ENCODE peak calls at places on chromosomes 4 and X, in seven cellular contexts. O, C, J, X, E, M and Z are unnamed samples.

GRCh38 chr4:2135083-2135482 is 76.0 kb downstream of the NAT8L start:
- DNase-seq in O (no peak), C (no peak), J (no peak), X (peak; percentile 9), E (no peak), M (no peak), Z (no peak)

GRCh38 chrX:47573334-47574095 is 8.7 kb upstream of the TIMP1 start:
- DNase-seq in O (no peak), C (no peak), J (no peak), X (no peak), E (peak; percentile 56), M (no peak), Z (no peak)

GRCh38 chr4:169142390-169142789 is 128.4 kb downstream of the SH3RF1 start:
- DNase-seq in O (no peak), C (no peak), J (no peak), X (no peak), E (no peak), M (no peak), Z (no peak)

GRCh38 chr4:17722361-17722710 is 59.1 kb downstream of the FAM184B start:
- DNase-seq in O (no peak), C (no peak), J (no peak), X (peak; percentile 22), E (no peak), M (no peak), Z (no peak)

GRCh38 chr4:8310306-8310705 is 40.8 kb downstream of the HTRA3 start:
- DNase-seq in O (no peak), C (peak; percentile 33), J (no peak), X (no peak), E (peak; percentile 26), M (no peak), Z (no peak)

GRCh38 chr4:90958256-90958895 is 831.2 kb downstream of the CCSER1 start:
- DNase-seq in O (no peak), C (no peak), J (no peak), X (no peak), E (no peak), M (no peak), Z (no peak)

GRCh38 chr4:87286970-87287369 is 35.7 kb downstream of the HSD17B13 start:
- DNase-seq in O (no peak), C (no peak), J (no peak), X (no peak), E (no peak), M (no peak), Z (no peak)

GRCh38 chr4:7062816-7063215 is 5.0 kb downstream of the GRPEL1 start:
- DNase-seq in O (no peak), C (no peak), J (no peak), X (no peak), E (no peak), M (no peak), Z (no peak)

GRCh38 chr4:183183906-183184535 is 85.0 kb downstream of the WWC2 start:
- DNase-seq in O (no peak), C (no peak), J (no peak), X (no peak), E (no peak), M (no peak), Z (no peak)

GRCh38 chr4:51895816-51896408 is 53.0 kb downstream of the DCUN1D4 start:
- DNase-seq in O (peak; percentile 38), C (peak; percentile 70), J (peak; percentile 21), X (peak; percentile 38), E (peak; percentile 67), M (peak; percentile 27), Z (peak; percentile 5)

GRCh38 chrX:8010105-8010504 is 82.9 kb upstream of the PNPLA4 start:
- DNase-seq in O (no peak), C (no peak), J (no peak), X (no peak), E (no peak), M (no peak), Z (no peak)

GRCh38 chr4:22688236-22688635 is 4.5 kb upstream of the GBA3 start:
- DNase-seq in O (no peak), C (no peak), J (no peak), X (no peak), E (no peak), M (no peak), Z (no peak)

GRCh38 chrX:119871245-119871598 is 311 bp downstream of the RNF113A start:
- DNase-seq in O (no peak), C (no peak), J (no peak), X (no peak), E (peak; percentile 51), M (no peak), Z (no peak)

GRCh38 chr4:150242820-150243458 is 164.7 kb downstream of the DCLK2 start:
- DNase-seq in O (no peak), C (no peak), J (no peak), X (no peak), E (no peak), M (no peak), Z (no peak)